ENCODE peak calls at places on chromosomes 12 and 14, in nine cellular contexts. A is HuH-7.5; E is EL; M is suprapubic skin; H is stimulated activated naive CD4-positive, alpha-beta T cell; X is HEK293T; N is AG20443; G is ACHN; F is cardiac muscle cell. S is an unnamed sample.

GRCh38 chr12:128323526-128323925 is 56.6 kb downstream of the TMEM132C start:
- DNase-seq in F (no peak), N (no peak), M (no peak), X (no peak), G (no peak), A (no peak), H (no peak), E (no peak), S (no peak)

GRCh38 chr14:68702105-68702504 is 90.8 kb downstream of the ZFP36L1 start:
- DNase-seq in M (no peak), G (no peak), N (no peak), X (no peak), A (no peak), H (no peak), E (no peak), F (no peak), S (no peak)

GRCh38 chr14:32633214-32633864 is 304.2 kb downstream of the AKAP6 start:
- DNase-seq in E (no peak), X (no peak), H (no peak), G (no peak), M (no peak), N (no peak), F (no peak), A (no peak), S (no peak)

GRCh38 chr14:24198845-24199524 is 3.7 kb upstream of the TM9SF1 start:
- DNase-seq in X (no peak), M (no peak), A (no peak), F (no peak), H (no peak), G (no peak), N (no peak), E (no peak), S (no peak)

GRCh38 chr12:108455706-108456105 is 59.4 kb upstream of the FICD start:
- DNase-seq in N (no peak), A (no peak), F (no peak), G (no peak), M (no peak), E (no peak), X (no peak), H (no peak), S (no peak)

GRCh38 chr12:8493084-8493483 is 20.2 kb upstream of the CLEC4D start:
- DNase-seq in N (no peak), X (no peak), F (no peak), G (no peak), A (no peak), E (no peak), M (no peak), H (peak), S (peak)

GRCh38 chr14:105220699-105221597 is 27.4 kb upstream of the BTBD6 start:
- DNase-seq in A (no peak), M (no peak), X (no peak), G (no peak), E (no peak), H (no peak), F (no peak), N (no peak), S (no peak)

GRCh38 chr12:27970391-27970980 is 2.0 kb downstream of the PTHLH start:
- DNase-seq in H (no peak), F (peak), G (peak), X (no peak), N (peak), E (peak), M (no peak), A (peak), S (no peak)

GRCh38 chr12:5587701-5588100 is 155.8 kb downstream of the NTF3 start:
- DNase-seq in M (no peak), F (no peak), E (no peak), H (no peak), A (no peak), X (no peak), N (no peak), G (no peak), S (no peak)

GRCh38 chr12:95220190-95220589 is 2.6 kb downstream of the VEZT start:
- DNase-seq in E (no peak), F (no peak), X (no peak), N (no peak), G (no peak), A (no peak), M (no peak), H (no peak), S (no peak)

GRCh38 chr12:108594-108993 is 42.0 kb downstream of the IQSEC3 start:
- DNase-seq in F (no peak), E (no peak), A (no peak), G (peak), N (no peak), X (no peak), M (no peak), H (no peak), S (no peak)

GRCh38 chr14:75459099-75459741 is 31.4 kb downstream of the JDP2 start:
- DNase-seq in M (no peak), A (no peak), F (no peak), H (no peak), E (no peak), G (no peak), N (peak), X (no peak), S (no peak)

GRCh38 chr12:108181095-108181454 is 52.0 kb downstream of the WSCD2 start:
- DNase-seq in A (no peak), G (no peak), M (no peak), X (no peak), F (no peak), H (no peak), E (no peak), N (no peak), S (no peak)

S was measured in ascending aorta.